ENCODE peak calls at places on chromosome 4, in five cellular contexts. K is foreskin keratinocyte, H is body of pancreas, C is upper lobe of right lung, N is A549. A is an unnamed sample.

GRCh38 chr4:121072080-121072835 is at the start of gene NDNF:
- DNase-seq in H (peak), C (peak), N (no peak), K (no peak), A (no peak)

GRCh38 chr4:8696369-8697127 is 104.0 kb downstream of the CPZ start:
- DNase-seq in C (peak), K (no peak), H (peak), N (no peak), A (no peak)

GRCh38 chr4:170656506-170656905 is 566.8 kb upstream of the AADAT start:
- DNase-seq in C (no peak), K (no peak), N (no peak), H (no peak), A (no peak)

GRCh38 chr4:162274354-162274753 is 110.6 kb upstream of the FSTL5 start:
- DNase-seq in N (no peak), H (no peak), C (no peak), K (peak), A (no peak)

GRCh38 chr4:158006973-158007372 is 165.9 kb downstream of the GASK1B start:
- DNase-seq in K (no peak), N (no peak), C (no peak), H (no peak), A (no peak)

GRCh38 chr4:98659106-98659592 is 738 bp upstream of the TSPAN5 start:
- DNase-seq in C (no peak), H (no peak), K (no peak), N (peak), A (no peak)

GRCh38 chr4:110737931-110738330 is 115.1 kb upstream of the PITX2 start:
- DNase-seq in H (no peak), C (no peak), N (no peak), K (no peak), A (no peak)

GRCh38 chr4:8766610-8767009 is 105.0 kb downstream of the HMX1 start:
- DNase-seq in K (no peak), C (peak), H (no peak), N (no peak), A (no peak)

DNA sequence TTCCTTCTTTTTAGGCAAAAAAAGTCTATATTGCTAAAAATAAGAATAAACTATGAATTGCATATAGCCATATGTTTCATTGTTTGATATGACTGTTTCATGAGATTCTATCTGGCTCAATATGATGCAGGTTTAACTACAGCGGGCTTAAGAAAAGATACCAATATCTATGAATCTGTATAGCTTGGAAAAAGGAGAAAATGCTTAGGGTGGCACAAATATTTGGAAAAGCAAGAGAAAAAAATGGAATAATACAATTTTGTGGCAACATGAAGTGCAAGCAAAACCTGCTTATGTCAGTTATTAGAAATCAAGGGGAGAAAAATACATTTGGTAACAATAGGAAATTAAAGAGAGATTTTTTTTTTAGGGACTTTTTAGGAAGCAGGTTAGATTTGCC is 48.3 kb upstream of the NFKB1 start:
- DNase-seq in H (no peak), N (no peak), C (no peak), K (no peak), A (no peak)
- TF ChIP-seq CTCF in H (no peak), N (no peak), C (no peak), K (no peak), A (no peak)

GRCh38 chr4:41751325-41752061 is 3.0 kb upstream of the PHOX2B start:
- DNase-seq in C (no peak), N (no peak), K (no peak), H (no peak), A (no peak)
- TF ChIP-seq CTCF in C (peak), N (peak), K (peak), H (no peak), A (no peak)

GRCh38 chr4:6193399-6193798 is 7.0 kb downstream of the JAKMIP1 start:
- DNase-seq in K (no peak), C (no peak), N (no peak), H (no peak), A (no peak)

GRCh38 chr4:6192245-6192644 is 8.1 kb downstream of the JAKMIP1 start:
- DNase-seq in H (no peak), N (no peak), C (no peak), K (no peak), A (no peak)

GRCh38 chr4:6189511-6189910 is 10.8 kb downstream of the JAKMIP1 start:
- DNase-seq in H (no peak), C (no peak), N (no peak), K (no peak), A (no peak)

GRCh38 chr4:6190486-6190885 is 9.9 kb downstream of the JAKMIP1 start:
- DNase-seq in N (no peak), C (no peak), K (no peak), H (no peak), A (no peak)

GRCh38 chr4:6191448-6192130 is 8.8 kb downstream of the JAKMIP1 start:
- DNase-seq in H (no peak), C (no peak), K (no peak), N (no peak), A (no peak)
- TF ChIP-seq CTCF in H (no peak), C (no peak), K (no peak), N (no peak), A (no peak)

GRCh38 chr4:132333723-132334045 is 815.4 kb upstream of the PCDH10 start:
- DNase-seq in K (peak), H (no peak), N (no peak), C (no peak), A (no peak)

GRCh38 chr4:132330994-132331393 is 818.1 kb upstream of the PCDH10 start:
- DNase-seq in K (peak), C (no peak), H (no peak), N (no peak), A (no peak)

GRCh38 chr4:132334081-132334480 is 815.0 kb upstream of the PCDH10 start:
- DNase-seq in K (peak), N (no peak), H (no peak), C (no peak), A (no peak)

GRCh38 chr4:132328761-132329160 is 820.3 kb upstream of the PCDH10 start:
- DNase-seq in K (no peak), N (no peak), C (no peak), H (no peak), A (no peak)

DNA sequence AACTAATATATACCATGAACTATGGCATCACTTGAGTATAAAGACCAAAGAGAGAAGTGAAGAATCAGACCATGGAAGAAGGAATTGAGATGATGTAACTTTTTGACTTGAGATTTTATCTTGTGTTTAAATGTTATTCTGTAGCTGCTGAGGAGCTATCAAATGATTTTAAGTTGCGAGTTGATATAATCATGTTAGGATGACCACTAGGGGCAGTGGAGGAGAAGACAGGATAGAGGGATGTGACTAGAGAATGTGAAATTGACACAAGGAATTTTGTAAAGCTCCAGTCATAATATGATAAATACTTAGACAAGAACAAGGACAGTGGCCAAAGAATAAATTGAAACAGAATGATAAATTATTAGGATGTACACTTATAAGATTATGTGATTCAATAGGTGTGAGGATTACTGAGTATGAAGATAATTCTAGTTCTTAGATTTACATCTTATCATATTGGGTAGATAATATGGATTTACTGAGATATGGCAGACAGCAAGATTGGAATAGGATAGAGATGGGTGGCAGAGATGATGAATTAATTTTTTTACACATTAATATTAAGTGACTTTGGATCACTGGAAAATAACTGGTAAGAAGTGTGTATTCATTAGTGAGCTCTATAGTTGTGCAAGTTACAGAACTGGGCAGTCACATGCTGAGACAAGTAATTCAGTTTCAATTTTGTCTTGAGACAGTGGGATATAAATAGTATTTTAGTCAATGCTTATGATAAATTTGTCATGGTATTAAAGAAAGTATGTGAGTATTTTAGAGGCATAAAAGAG is 816.0 kb upstream of the PCDH10 start:
- DNase-seq in C (no peak), N (peak), K (peak), H (no peak), A (no peak)
- TF ChIP-seq CTCF in C (peak), N (peak), K (peak), H (no peak), A (no peak)

GRCh38 chr4:123398803-123399637 is 2.4 kb downstream of the SPRY1 start:
- DNase-seq in K (peak), H (peak), C (peak), N (peak), A (no peak)
- TF ChIP-seq CTCF in K (peak), H (no peak), C (peak), N (peak), A (peak)

DNA sequence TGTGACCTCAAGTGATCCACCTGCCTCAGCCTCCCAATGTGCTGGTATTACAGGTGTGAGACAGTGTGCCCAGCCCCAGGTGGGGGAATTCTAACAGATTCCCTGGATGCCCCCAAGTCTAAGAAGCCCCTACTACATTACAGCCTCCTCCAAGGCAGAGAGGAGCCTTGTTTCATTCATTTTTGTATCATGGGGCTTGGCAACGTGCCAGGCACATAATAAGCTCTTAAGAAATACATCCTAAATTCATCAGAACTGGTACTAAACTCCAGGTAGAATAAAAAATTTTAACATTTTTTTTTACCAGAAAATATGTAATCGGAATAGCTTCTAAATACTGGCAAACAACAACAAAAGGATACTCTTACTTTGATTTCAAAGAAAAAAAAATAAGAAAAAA is 127.1 kb downstream of the CHIC2 start:
- DNase-seq in N (no peak), K (no peak), H (no peak), C (no peak), A (no peak)
- TF ChIP-seq CTCF in N (no peak), K (no peak), H (no peak), C (no peak), A (no peak)

GRCh38 chr4:40924793-40925117 is 175.0 kb downstream of the NSUN7 start:
- DNase-seq in N (no peak), C (no peak), H (no peak), K (no peak), A (no peak)
- TF ChIP-seq CTCF in N (no peak), C (no peak), H (no peak), K (no peak), A (no peak)

GRCh38 chr4:52670121-52670520 is 11.0 kb upstream of the USP46 start:
- DNase-seq in H (no peak), K (no peak), C (no peak), N (no peak), A (no peak)

GRCh38 chr4:52660643-52661042 is 1.5 kb upstream of the USP46 start:
- DNase-seq in K (no peak), H (no peak), N (no peak), C (no peak), A (no peak)

GRCh38 chr4:52661966-52662705 is 3.0 kb upstream of the USP46 start:
- DNase-seq in C (no peak), N (no peak), H (no peak), K (no peak), A (no peak)

GRCh38 chr4:52664479-52664878 is 5.4 kb upstream of the USP46 start:
- DNase-seq in N (no peak), C (no peak), H (no peak), K (no peak), A (no peak)

GRCh38 chr4:52665592-52665991 is 6.5 kb upstream of the USP46 start:
- DNase-seq in N (no peak), C (no peak), K (no peak), H (no peak), A (no peak)
- TF ChIP-seq CTCF in N (no peak), C (peak), K (peak), H (no peak), A (no peak)

DNA sequence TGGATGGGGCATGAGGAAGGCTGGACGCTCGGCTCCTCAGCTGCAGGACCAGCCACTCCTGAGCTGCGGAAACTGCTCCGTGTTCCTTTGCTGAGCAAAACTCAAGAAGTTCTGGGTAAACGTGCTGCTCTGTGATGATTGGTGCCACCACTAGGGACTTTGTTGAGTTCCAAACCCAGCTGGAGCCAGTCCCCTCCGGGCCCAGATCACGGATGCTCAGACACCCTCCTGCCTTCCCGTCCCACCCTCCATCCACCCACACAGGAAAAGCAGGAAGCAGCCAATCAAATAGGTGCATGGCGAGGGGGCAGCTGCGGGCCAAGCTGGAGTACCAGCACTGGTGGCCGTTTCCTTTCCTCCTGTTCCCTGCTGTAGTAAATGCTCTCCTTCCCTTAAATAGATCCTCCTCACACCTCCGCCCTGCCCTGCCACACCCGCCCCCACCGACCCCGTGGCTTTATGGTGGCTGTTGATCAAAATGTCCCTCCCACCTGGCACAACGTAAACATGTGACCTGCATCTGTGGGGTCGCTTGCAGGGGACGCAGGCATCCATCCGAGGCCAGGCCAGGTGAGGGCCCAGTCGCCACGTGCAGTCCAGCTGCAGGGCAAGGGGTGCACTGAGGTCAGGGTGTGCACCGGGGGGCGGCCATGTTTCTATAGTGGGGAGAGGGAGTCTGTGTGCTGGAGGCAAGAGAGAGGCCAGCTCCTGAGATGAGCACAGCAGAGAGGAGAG is 68.2 kb downstream of the ADRA2C start:
- DNase-seq in C (no peak), N (no peak), H (no peak), K (no peak), A (no peak)
- TF ChIP-seq CTCF in C (no peak), N (no peak), H (no peak), K (no peak), A (no peak)

A was measured in AG09319.